ENCODE peak calls at places on chromosomes 11 and 22, in five cellular contexts. One of them, this sample, is unnamed. For H3K4me1, the result is how much of the 10 kb centered on the place peaks cover.

GRCh38 chr11:68470304-68470811 is 9.8 kb downstream of the PPP6R3 start:
- DNase-seq in IMR-90: no peak
- DNase-seq in mesenchymal stem cell: no peak
- DNase-seq in mesendoderm: no peak
- DNase-seq in H1: no peak
- DNase-seq in this sample: no peak

GRCh38 chr22:23774922-23775436 is 2.3 kb downstream of the MMP11 start:
- DNase-seq in IMR-90: peak
- DNase-seq in mesenchymal stem cell: peak
- DNase-seq in mesendoderm: peak
- DNase-seq in H1: no peak
- DNase-seq in this sample: no peak

GRCh38 chr11:44747339-44747738 is 20.6 kb downstream of the TSPAN18 start:
- DNase-seq in IMR-90: peak
- DNase-seq in mesenchymal stem cell: no peak
- DNase-seq in mesendoderm: no peak
- DNase-seq in H1: no peak
- DNase-seq in this sample: no peak

GRCh38 chr11:45774786-45775185 is 30.2 kb upstream of the SLC35C1 start:
- DNase-seq in IMR-90: no peak
- DNase-seq in mesenchymal stem cell: no peak
- DNase-seq in mesendoderm: no peak
- DNase-seq in H1: no peak
- DNase-seq in this sample: no peak

GRCh38 chr11:114256176-114256897 is 39.9 kb upstream of the NNMT start:
- DNase-seq in IMR-90: no peak
- DNase-seq in mesenchymal stem cell: no peak
- DNase-seq in mesendoderm: no peak
- DNase-seq in H1: no peak
- DNase-seq in this sample: peak

GRCh38 chr11:76806131-76806530 is 23.0 kb downstream of the TSKU start:
- DNase-seq in IMR-90: no peak
- DNase-seq in mesenchymal stem cell: no peak
- DNase-seq in mesendoderm: no peak
- DNase-seq in H1: no peak
- DNase-seq in this sample: no peak

GRCh38 chr11:62601114-62601363 is 626 bp downstream of the MTA2 start:
- DNase-seq in IMR-90: no peak
- DNase-seq in mesenchymal stem cell: peak
- DNase-seq in mesendoderm: no peak
- DNase-seq in H1: no peak
- DNase-seq in this sample: no peak

GRCh38 chr11:4626207-4627105 is 10.8 kb upstream of the OR51D1 start:
- DNase-seq in IMR-90: peak
- DNase-seq in mesenchymal stem cell: peak
- DNase-seq in mesendoderm: peak
- DNase-seq in H1: no peak
- DNase-seq in this sample: peak

GRCh38 chr11:118924591-118925585 is 838 bp downstream of the BCL9L start:
- DNase-seq in IMR-90: peak
- DNase-seq in mesenchymal stem cell: peak
- DNase-seq in mesendoderm: peak
- DNase-seq in H1: no peak
- DNase-seq in this sample: no peak

GRCh38 chr11:63641727-63642126 is 27.5 kb upstream of the PLAAT3 start:
- DNase-seq in IMR-90: peak
- DNase-seq in mesenchymal stem cell: no peak
- DNase-seq in mesendoderm: no peak
- DNase-seq in H1: no peak
- DNase-seq in this sample: no peak

GRCh38 chr11:75576445-75577049 is 14.5 kb downstream of the SERPINH1 start:
- DNase-seq in IMR-90: peak
- DNase-seq in mesenchymal stem cell: peak
- DNase-seq in mesendoderm: peak
- DNase-seq in H1: no peak
- DNase-seq in this sample: no peak

GRCh38 chr11:8192016-8192895 is 23.4 kb upstream of the RIC3 start:
- DNase-seq in IMR-90: peak
- DNase-seq in mesenchymal stem cell: peak
- DNase-seq in mesendoderm: peak
- DNase-seq in H1: no peak
- DNase-seq in this sample: peak

GRCh38 chr22:20998411-20999336 is 3.2 kb downstream of the THAP7 start:
- DNase-seq in IMR-90: peak
- DNase-seq in mesenchymal stem cell: no peak
- DNase-seq in mesendoderm: no peak
- DNase-seq in H1: no peak
- DNase-seq in this sample: no peak

GRCh38 chr11:25953015-25953414 is 378.9 kb upstream of the ANO3 start:
- DNase-seq in IMR-90: no peak
- DNase-seq in mesenchymal stem cell: no peak
- DNase-seq in mesendoderm: no peak
- DNase-seq in H1: no peak
- DNase-seq in this sample: no peak

GRCh38 chr11:17735823-17736772 is 1.5 kb downstream of the KCNC1 start:
- DNase-seq in IMR-90: no peak
- DNase-seq in mesenchymal stem cell: no peak
- DNase-seq in mesendoderm: no peak
- DNase-seq in H1: no peak
- DNase-seq in this sample: peak

GRCh38 chr11:17736921-17737817 is 2.6 kb downstream of the KCNC1 start:
- DNase-seq in IMR-90: no peak
- DNase-seq in mesenchymal stem cell: no peak
- DNase-seq in mesendoderm: no peak
- DNase-seq in H1: no peak
- DNase-seq in this sample: no peak

GRCh38 chr11:17734986-17735822 is 623 bp downstream of the KCNC1 start:
- DNase-seq in IMR-90: peak
- DNase-seq in mesenchymal stem cell: peak
- DNase-seq in mesendoderm: peak
- DNase-seq in H1: no peak
- DNase-seq in this sample: peak

GRCh38 chr11:17733261-17733660 is 1.3 kb upstream of the KCNC1 start:
- DNase-seq in IMR-90: no peak
- DNase-seq in mesenchymal stem cell: no peak
- DNase-seq in mesendoderm: no peak
- DNase-seq in H1: no peak
- DNase-seq in this sample: no peak

GRCh38 chr11:17734418-17734911 is at the start of gene KCNC1:
- DNase-seq in IMR-90: peak
- DNase-seq in mesenchymal stem cell: peak
- DNase-seq in mesendoderm: peak
- DNase-seq in H1: no peak
- DNase-seq in this sample: peak
- H3K4me3 ChIP-seq in IMR-90: peak
- H3K4me3 ChIP-seq in mesenchymal stem cell: peak
- H3K4me3 ChIP-seq in mesendoderm: no peak
- H3K4me3 ChIP-seq in H1: peak
- H3K4me3 ChIP-seq in this sample: peak

DNA sequence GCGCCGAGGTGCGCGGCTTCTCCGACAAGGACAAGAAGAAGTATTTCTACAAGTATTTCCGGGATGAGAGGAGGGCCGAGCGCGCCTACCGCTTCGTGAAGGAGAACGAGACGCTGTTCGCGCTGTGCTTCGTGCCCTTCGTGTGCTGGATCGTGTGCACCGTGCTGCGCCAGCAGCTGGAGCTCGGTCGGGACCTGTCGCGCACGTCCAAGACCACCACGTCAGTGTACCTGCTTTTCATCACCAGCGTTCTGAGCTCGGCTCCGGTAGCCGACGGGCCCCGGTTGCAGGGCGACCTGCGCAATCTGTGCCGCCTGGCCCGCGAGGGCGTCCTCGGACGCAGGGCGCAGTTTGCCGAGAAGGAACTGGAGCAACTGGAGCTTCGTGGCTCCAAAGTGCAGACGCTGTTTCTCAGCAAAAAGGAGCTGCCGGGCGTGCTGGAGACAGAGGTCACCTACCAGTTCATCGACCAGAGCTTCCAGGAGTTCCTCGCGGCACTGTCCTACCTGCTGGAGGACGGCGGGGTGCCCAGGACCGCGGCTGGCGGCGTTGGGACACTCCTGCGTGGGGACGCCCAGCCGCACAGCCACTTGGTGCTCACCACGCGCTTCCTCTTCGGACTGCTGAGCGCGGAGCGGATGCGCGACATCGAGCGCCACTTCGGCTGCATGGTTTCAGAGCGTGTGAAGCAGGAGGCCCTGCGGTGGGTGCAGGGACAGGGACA is 2.7 kb downstream of the NLRP6 start:
- DNase-seq in IMR-90: no peak
- DNase-seq in mesenchymal stem cell: no peak
- DNase-seq in mesendoderm: no peak
- DNase-seq in H1: no peak
- DNase-seq in this sample: no peak
- H2BK15ac ChIP-seq in IMR-90: no peak
- H2BK15ac ChIP-seq in mesenchymal stem cell: no peak
- H2BK15ac ChIP-seq in mesendoderm: no peak
- H2BK15ac ChIP-seq in H1: peak
- H2BK15ac ChIP-seq in this sample: no peak

GRCh38 chr11:12812849-12813248 is 138.6 kb downstream of the TEAD1 start:
- DNase-seq in IMR-90: no peak
- DNase-seq in mesenchymal stem cell: no peak
- DNase-seq in mesendoderm: no peak
- DNase-seq in H1: no peak
- DNase-seq in this sample: no peak
- H3K4me1 ChIP-seq in IMR-90: half or more
- H3K4me1 ChIP-seq in mesenchymal stem cell: under half
- H3K4me1 ChIP-seq in mesendoderm: under half
- H3K4me1 ChIP-seq in H1: under half
- H3K4me1 ChIP-seq in this sample: under half

DNA sequence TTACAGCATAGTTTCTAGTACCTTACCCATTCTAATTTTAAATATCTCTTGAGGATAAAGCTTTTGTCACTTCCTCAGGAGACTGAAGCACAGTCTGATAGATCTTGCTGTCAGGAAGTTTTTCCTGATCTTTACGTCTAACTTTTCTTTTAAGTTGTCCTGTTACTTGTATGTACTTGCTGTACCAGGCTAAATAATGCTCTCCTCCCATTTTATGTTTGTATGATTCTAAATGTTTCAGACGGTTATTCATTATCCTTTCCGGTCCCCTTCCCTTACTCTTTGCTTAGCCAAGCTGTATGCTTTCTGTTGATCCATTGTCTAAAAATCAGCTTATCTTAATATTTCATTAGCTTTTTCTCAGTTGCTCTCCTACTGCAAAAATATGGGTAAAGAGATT is 6.0 kb downstream of the ARHGEF12 start:
- DNase-seq in IMR-90: no peak
- DNase-seq in mesenchymal stem cell: no peak
- DNase-seq in mesendoderm: no peak
- DNase-seq in H1: no peak
- DNase-seq in this sample: no peak
- H3K4me3 ChIP-seq in IMR-90: no peak
- H3K4me3 ChIP-seq in mesenchymal stem cell: no peak
- H3K4me3 ChIP-seq in mesendoderm: no peak
- H3K4me3 ChIP-seq in H1: no peak
- H3K4me3 ChIP-seq in this sample: no peak

GRCh38 chr22:36397767-36398093 is 10.0 kb upstream of the MYH9 start:
- DNase-seq in IMR-90: no peak
- DNase-seq in mesenchymal stem cell: no peak
- DNase-seq in mesendoderm: no peak
- DNase-seq in H1: no peak
- DNase-seq in this sample: no peak
- H2BK15ac ChIP-seq in IMR-90: peak
- H2BK15ac ChIP-seq in mesenchymal stem cell: no peak
- H2BK15ac ChIP-seq in mesendoderm: no peak
- H2BK15ac ChIP-seq in H1: peak
- H2BK15ac ChIP-seq in this sample: no peak

GRCh38 chr11:73649206-73649605 is 2.8 kb downstream of the PLEKHB1 start:
- DNase-seq in IMR-90: no peak
- DNase-seq in mesenchymal stem cell: no peak
- DNase-seq in mesendoderm: no peak
- DNase-seq in H1: no peak
- DNase-seq in this sample: no peak
- H3K4me1 ChIP-seq in IMR-90: under half
- H3K4me1 ChIP-seq in mesenchymal stem cell: under half
- H3K4me1 ChIP-seq in mesendoderm: under half
- H3K4me1 ChIP-seq in H1: under half
- H3K4me1 ChIP-seq in this sample: under half

GRCh38 chr11:130181295-130182272 is 22.0 kb downstream of the ST14 start:
- DNase-seq in IMR-90: peak
- DNase-seq in mesenchymal stem cell: peak
- DNase-seq in mesendoderm: no peak
- DNase-seq in H1: no peak
- DNase-seq in this sample: no peak
- H3K4me3 ChIP-seq in IMR-90: no peak
- H3K4me3 ChIP-seq in mesenchymal stem cell: no peak
- H3K4me3 ChIP-seq in mesendoderm: no peak
- H3K4me3 ChIP-seq in H1: no peak
- H3K4me3 ChIP-seq in this sample: no peak

DNA sequence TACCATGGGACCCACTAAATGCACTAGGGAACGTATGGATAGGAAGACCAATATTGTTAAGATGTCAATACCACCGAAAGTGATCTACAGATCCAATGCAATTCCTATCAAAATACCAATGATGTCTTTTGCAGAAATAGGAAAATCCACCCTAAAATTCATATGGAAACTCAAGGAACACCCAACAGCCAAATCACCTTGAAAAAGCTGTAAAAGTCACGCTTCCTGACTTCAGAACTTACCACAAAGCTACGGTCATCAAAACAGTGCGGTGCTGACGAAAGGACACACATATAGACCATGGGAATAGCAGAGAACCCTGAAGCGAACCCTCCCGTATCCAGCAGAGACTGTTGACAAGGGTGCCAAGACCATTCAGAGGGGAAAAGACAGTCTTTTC is 20.5 kb downstream of the BRD1 start:
- DNase-seq in IMR-90: no peak
- DNase-seq in mesenchymal stem cell: no peak
- DNase-seq in mesendoderm: no peak
- DNase-seq in H1: no peak
- DNase-seq in this sample: no peak
- H2BK15ac ChIP-seq in IMR-90: no peak
- H2BK15ac ChIP-seq in mesenchymal stem cell: no peak
- H2BK15ac ChIP-seq in mesendoderm: no peak
- H2BK15ac ChIP-seq in H1: no peak
- H2BK15ac ChIP-seq in this sample: no peak

GRCh38 chr22:30296851-30297250 is 7.5 kb upstream of the CASTOR1 start:
- DNase-seq in IMR-90: no peak
- DNase-seq in mesenchymal stem cell: no peak
- DNase-seq in mesendoderm: no peak
- DNase-seq in H1: no peak
- DNase-seq in this sample: no peak

GRCh38 chr22:30296324-30296723 is 7.0 kb upstream of the CASTOR1 start:
- DNase-seq in IMR-90: no peak
- DNase-seq in mesenchymal stem cell: no peak
- DNase-seq in mesendoderm: no peak
- DNase-seq in H1: no peak
- DNase-seq in this sample: no peak

GRCh38 chr22:30299322-30299721 is 10.0 kb upstream of the CASTOR1 start:
- DNase-seq in IMR-90: no peak
- DNase-seq in mesenchymal stem cell: no peak
- DNase-seq in mesendoderm: no peak
- DNase-seq in H1: no peak
- DNase-seq in this sample: no peak

GRCh38 chr22:30297276-30298004 is 8.1 kb upstream of the CASTOR1 start:
- DNase-seq in IMR-90: no peak
- DNase-seq in mesenchymal stem cell: no peak
- DNase-seq in mesendoderm: no peak
- DNase-seq in H1: no peak
- DNase-seq in this sample: no peak

GRCh38 chr22:30298005-30298701 is 8.8 kb upstream of the CASTOR1 start:
- DNase-seq in IMR-90: no peak
- DNase-seq in mesenchymal stem cell: no peak
- DNase-seq in mesendoderm: peak
- DNase-seq in H1: no peak
- DNase-seq in this sample: no peak
- H3K4me1 ChIP-seq in IMR-90: under half
- H3K4me1 ChIP-seq in mesenchymal stem cell: under half
- H3K4me1 ChIP-seq in mesendoderm: under half
- H3K4me1 ChIP-seq in H1: under half
- H3K4me1 ChIP-seq in this sample: under half

GRCh38 chr11:35617316-35617686 is 959 bp upstream of the FJX1 start:
- DNase-seq in IMR-90: no peak
- DNase-seq in mesenchymal stem cell: no peak
- DNase-seq in mesendoderm: no peak
- DNase-seq in H1: no peak
- DNase-seq in this sample: no peak
- H3K4me3 ChIP-seq in IMR-90: peak
- H3K4me3 ChIP-seq in mesenchymal stem cell: peak
- H3K4me3 ChIP-seq in mesendoderm: no peak
- H3K4me3 ChIP-seq in H1: peak
- H3K4me3 ChIP-seq in this sample: peak

This sample was measured in neuronal stem cell.